ENCODE peak calls at places on chromosomes 4 and X, in four cellular contexts. One of them, this sample, is unnamed.

GRCh38 chrX:110358548-110358947 is at the start of gene RTL9:
- DNase-seq in mammary epithelial cell: no peak
- DNase-seq in naive thymus-derived CD4-positive, alpha-beta T cell: no peak
- DNase-seq in heart right ventricle: no peak
- DNase-seq in this sample: no peak

GRCh38 chr4:166165829-166166420 is 292.9 kb downstream of the TLL1 start:
- DNase-seq in mammary epithelial cell: peak
- DNase-seq in naive thymus-derived CD4-positive, alpha-beta T cell: no peak
- DNase-seq in heart right ventricle: no peak
- DNase-seq in this sample: no peak

GRCh38 chr4:154081391-154081790 is 292.5 kb upstream of the SFRP2 start:
- DNase-seq in mammary epithelial cell: no peak
- DNase-seq in naive thymus-derived CD4-positive, alpha-beta T cell: no peak
- DNase-seq in heart right ventricle: no peak
- DNase-seq in this sample: no peak

GRCh38 chr4:76601791-76602190 is 166.8 kb downstream of the SHROOM3 start:
- DNase-seq in mammary epithelial cell: no peak
- DNase-seq in naive thymus-derived CD4-positive, alpha-beta T cell: no peak
- DNase-seq in heart right ventricle: no peak
- DNase-seq in this sample: no peak

GRCh38 chrX:133985164-133986007 is at the start of gene GPC3:
- DNase-seq in mammary epithelial cell: peak
- DNase-seq in naive thymus-derived CD4-positive, alpha-beta T cell: peak
- DNase-seq in heart right ventricle: peak
- DNase-seq in this sample: peak

GRCh38 chr4:174631901-174632758 is 109.8 kb upstream of the HPGD start:
- DNase-seq in mammary epithelial cell: peak
- DNase-seq in naive thymus-derived CD4-positive, alpha-beta T cell: no peak
- DNase-seq in heart right ventricle: no peak
- DNase-seq in this sample: no peak

GRCh38 chr4:46073778-46074177 is 50.1 kb downstream of the GABRG1 start:
- DNase-seq in mammary epithelial cell: no peak
- DNase-seq in naive thymus-derived CD4-positive, alpha-beta T cell: no peak
- DNase-seq in heart right ventricle: no peak
- DNase-seq in this sample: no peak

GRCh38 chr4:109472343-109472761 is 38.7 kb downstream of the SEC24B start:
- DNase-seq in mammary epithelial cell: peak
- DNase-seq in naive thymus-derived CD4-positive, alpha-beta T cell: no peak
- DNase-seq in heart right ventricle: no peak
- DNase-seq in this sample: no peak

GRCh38 chr4:139470997-139471665 is 17.2 kb downstream of the RAB33B start:
- DNase-seq in mammary epithelial cell: no peak
- DNase-seq in naive thymus-derived CD4-positive, alpha-beta T cell: no peak
- DNase-seq in heart right ventricle: no peak
- DNase-seq in this sample: no peak

GRCh38 chrX:66233206-66233605 is 69.2 kb downstream of the HEPH start:
- DNase-seq in mammary epithelial cell: no peak
- DNase-seq in naive thymus-derived CD4-positive, alpha-beta T cell: no peak
- DNase-seq in heart right ventricle: no peak
- DNase-seq in this sample: no peak

GRCh38 chr4:7719354-7720174 is 220.1 kb downstream of the AFAP1 start:
- DNase-seq in mammary epithelial cell: peak
- DNase-seq in naive thymus-derived CD4-positive, alpha-beta T cell: peak
- DNase-seq in heart right ventricle: peak
- DNase-seq in this sample: peak

GRCh38 chrX:120262781-120263719 is 12.4 kb downstream of the ZBTB33 start:
- DNase-seq in mammary epithelial cell: no peak
- DNase-seq in naive thymus-derived CD4-positive, alpha-beta T cell: no peak
- DNase-seq in heart right ventricle: no peak
- DNase-seq in this sample: no peak

GRCh38 chr4:113659127-113659526 is 102.4 kb downstream of the CAMK2D start:
- DNase-seq in mammary epithelial cell: no peak
- DNase-seq in naive thymus-derived CD4-positive, alpha-beta T cell: no peak
- DNase-seq in heart right ventricle: no peak
- DNase-seq in this sample: no peak
- H3K4me3 ChIP-seq in mammary epithelial cell: no peak
- H3K4me3 ChIP-seq in naive thymus-derived CD4-positive, alpha-beta T cell: no peak
- H3K4me3 ChIP-seq in heart right ventricle: no peak
- H3K4me3 ChIP-seq in this sample: no peak

GRCh38 chr4:182213024-182213423 is 30.2 kb upstream of the TENM3 start:
- DNase-seq in mammary epithelial cell: no peak
- DNase-seq in naive thymus-derived CD4-positive, alpha-beta T cell: no peak
- DNase-seq in heart right ventricle: no peak
- DNase-seq in this sample: no peak

GRCh38 chr4:182216005-182216404 is 27.2 kb upstream of the TENM3 start:
- DNase-seq in mammary epithelial cell: no peak
- DNase-seq in naive thymus-derived CD4-positive, alpha-beta T cell: no peak
- DNase-seq in heart right ventricle: no peak
- DNase-seq in this sample: no peak

GRCh38 chr4:182215171-182215570 is 28.0 kb upstream of the TENM3 start:
- DNase-seq in mammary epithelial cell: no peak
- DNase-seq in naive thymus-derived CD4-positive, alpha-beta T cell: no peak
- DNase-seq in heart right ventricle: no peak
- DNase-seq in this sample: no peak

GRCh38 chr4:182208651-182209050 is 34.6 kb upstream of the TENM3 start:
- DNase-seq in mammary epithelial cell: no peak
- DNase-seq in naive thymus-derived CD4-positive, alpha-beta T cell: no peak
- DNase-seq in heart right ventricle: no peak
- DNase-seq in this sample: no peak

GRCh38 chr4:182212211-182212761 is 30.9 kb upstream of the TENM3 start:
- DNase-seq in mammary epithelial cell: peak
- DNase-seq in naive thymus-derived CD4-positive, alpha-beta T cell: no peak
- DNase-seq in heart right ventricle: peak
- DNase-seq in this sample: no peak
- H3K4me3 ChIP-seq in mammary epithelial cell: no peak
- H3K4me3 ChIP-seq in naive thymus-derived CD4-positive, alpha-beta T cell: no peak
- H3K4me3 ChIP-seq in heart right ventricle: no peak
- H3K4me3 ChIP-seq in this sample: no peak

GRCh38 chr4:38132140-38132673 is 172.0 kb downstream of the PTTG2 start:
- DNase-seq in mammary epithelial cell: peak
- DNase-seq in naive thymus-derived CD4-positive, alpha-beta T cell: peak
- DNase-seq in heart right ventricle: no peak
- DNase-seq in this sample: no peak
- H3K4me3 ChIP-seq in mammary epithelial cell: no peak
- H3K4me3 ChIP-seq in naive thymus-derived CD4-positive, alpha-beta T cell: peak
- H3K4me3 ChIP-seq in heart right ventricle: no peak
- H3K4me3 ChIP-seq in this sample: no peak

DNA sequence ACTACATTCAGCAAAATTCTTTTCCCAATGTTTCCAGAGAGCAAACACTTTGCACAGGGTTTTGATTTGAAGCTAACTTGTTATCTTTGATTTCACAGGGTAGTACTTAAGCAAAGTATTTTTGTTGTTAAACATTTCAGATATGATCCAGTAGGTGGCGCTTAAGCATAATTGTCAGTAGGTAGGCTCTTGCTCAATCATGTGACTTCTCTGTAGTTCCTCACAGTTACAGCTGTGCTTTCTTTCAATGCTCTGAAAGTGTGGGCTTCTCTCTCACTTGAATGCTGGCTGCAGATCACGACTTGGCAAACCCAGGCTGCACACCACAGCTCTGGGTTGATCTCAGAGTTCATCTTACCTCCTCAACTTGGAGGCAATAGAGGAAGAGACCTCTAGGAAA is 1016.5 kb downstream of the SH3BGRL start:
- DNase-seq in mammary epithelial cell: peak
- DNase-seq in naive thymus-derived CD4-positive, alpha-beta T cell: no peak
- DNase-seq in heart right ventricle: no peak
- DNase-seq in this sample: no peak
- H3K4me3 ChIP-seq in mammary epithelial cell: no peak
- H3K4me3 ChIP-seq in naive thymus-derived CD4-positive, alpha-beta T cell: no peak
- H3K4me3 ChIP-seq in heart right ventricle: no peak
- H3K4me3 ChIP-seq in this sample: no peak

GRCh38 chr4:184896868-184897715 is 71.3 kb upstream of the ACSL1 start:
- DNase-seq in mammary epithelial cell: no peak
- DNase-seq in naive thymus-derived CD4-positive, alpha-beta T cell: no peak
- DNase-seq in heart right ventricle: no peak
- DNase-seq in this sample: no peak

GRCh38 chr4:184899261-184900134 is 73.7 kb upstream of the ACSL1 start:
- DNase-seq in mammary epithelial cell: peak
- DNase-seq in naive thymus-derived CD4-positive, alpha-beta T cell: no peak
- DNase-seq in heart right ventricle: no peak
- DNase-seq in this sample: peak

GRCh38 chr4:184900184-184900583 is 74.4 kb upstream of the ACSL1 start:
- DNase-seq in mammary epithelial cell: no peak
- DNase-seq in naive thymus-derived CD4-positive, alpha-beta T cell: no peak
- DNase-seq in heart right ventricle: no peak
- DNase-seq in this sample: no peak

GRCh38 chr4:184897807-184898388 is 72.1 kb upstream of the ACSL1 start:
- DNase-seq in mammary epithelial cell: no peak
- DNase-seq in naive thymus-derived CD4-positive, alpha-beta T cell: no peak
- DNase-seq in heart right ventricle: no peak
- DNase-seq in this sample: no peak

GRCh38 chr4:184898793-184899192 is 73.0 kb upstream of the ACSL1 start:
- DNase-seq in mammary epithelial cell: peak
- DNase-seq in naive thymus-derived CD4-positive, alpha-beta T cell: no peak
- DNase-seq in heart right ventricle: no peak
- DNase-seq in this sample: no peak
- H3K4me3 ChIP-seq in mammary epithelial cell: no peak
- H3K4me3 ChIP-seq in naive thymus-derived CD4-positive, alpha-beta T cell: no peak
- H3K4me3 ChIP-seq in heart right ventricle: no peak
- H3K4me3 ChIP-seq in this sample: no peak

This sample was measured in psoas muscle.